ENCODE peak calls at places on chromosomes 11 and 22, in eight cellular contexts. One of them, this sample, is unnamed.

GRCh38 chr11:61173456-61173855 is 12.2 kb upstream of the VPS37C start:
- DNase-seq in activated T-cell treated with anti-CD3 and anti-CD28 coated beads for 4 hours: no peak
- DNase-seq in fibroblast of the aortic adventitia: peak
- DNase-seq in SJSA1: no peak
- DNase-seq in AG10803: peak
- DNase-seq in Panc1: no peak
- DNase-seq in mammary epithelial cell: peak
- DNase-seq in CD4-positive, alpha-beta T cell: no peak
- DNase-seq in this sample: no peak

GRCh38 chr11:68164437-68164836 is 43.2 kb upstream of the CHKA start:
- DNase-seq in activated T-cell treated with anti-CD3 and anti-CD28 coated beads for 4 hours: no peak
- DNase-seq in fibroblast of the aortic adventitia: peak
- DNase-seq in SJSA1: no peak
- DNase-seq in AG10803: peak
- DNase-seq in Panc1: no peak
- DNase-seq in mammary epithelial cell: peak
- DNase-seq in CD4-positive, alpha-beta T cell: no peak
- DNase-seq in this sample: no peak

GRCh38 chr11:123544631-123545375 is 109.6 kb downstream of the SCN3B start:
- DNase-seq in activated T-cell treated with anti-CD3 and anti-CD28 coated beads for 4 hours: no peak
- DNase-seq in fibroblast of the aortic adventitia: no peak
- DNase-seq in SJSA1: peak
- DNase-seq in AG10803: no peak
- DNase-seq in Panc1: no peak
- DNase-seq in mammary epithelial cell: no peak
- DNase-seq in CD4-positive, alpha-beta T cell: no peak
- DNase-seq in this sample: no peak

GRCh38 chr11:127789887-127790286 is 789.3 kb upstream of the KIRREL3 start:
- DNase-seq in activated T-cell treated with anti-CD3 and anti-CD28 coated beads for 4 hours: no peak
- DNase-seq in fibroblast of the aortic adventitia: no peak
- DNase-seq in SJSA1: no peak
- DNase-seq in AG10803: no peak
- DNase-seq in Panc1: no peak
- DNase-seq in mammary epithelial cell: peak
- DNase-seq in CD4-positive, alpha-beta T cell: no peak
- DNase-seq in this sample: no peak

GRCh38 chr22:29055192-29055830 is 6.3 kb downstream of the C22orf31 start:
- DNase-seq in activated T-cell treated with anti-CD3 and anti-CD28 coated beads for 4 hours: no peak
- DNase-seq in fibroblast of the aortic adventitia: no peak
- DNase-seq in SJSA1: no peak
- DNase-seq in AG10803: no peak
- DNase-seq in Panc1: no peak
- DNase-seq in mammary epithelial cell: no peak
- DNase-seq in CD4-positive, alpha-beta T cell: no peak
- DNase-seq in this sample: no peak

GRCh38 chr11:13259374-13259773 is 18.2 kb upstream of the BMAL1 start:
- DNase-seq in activated T-cell treated with anti-CD3 and anti-CD28 coated beads for 4 hours: no peak
- DNase-seq in fibroblast of the aortic adventitia: no peak
- DNase-seq in SJSA1: no peak
- DNase-seq in AG10803: no peak
- DNase-seq in Panc1: no peak
- DNase-seq in mammary epithelial cell: no peak
- DNase-seq in CD4-positive, alpha-beta T cell: no peak
- DNase-seq in this sample: no peak

GRCh38 chr22:43895986-43896645 is 4.3 kb upstream of the PNPLA5 start:
- DNase-seq in activated T-cell treated with anti-CD3 and anti-CD28 coated beads for 4 hours: no peak
- DNase-seq in fibroblast of the aortic adventitia: no peak
- DNase-seq in SJSA1: no peak
- DNase-seq in AG10803: no peak
- DNase-seq in Panc1: no peak
- DNase-seq in mammary epithelial cell: no peak
- DNase-seq in CD4-positive, alpha-beta T cell: no peak
- DNase-seq in this sample: no peak

GRCh38 chr11:110991621-110992355 is 253.7 kb upstream of the POU2AF2 start:
- DNase-seq in activated T-cell treated with anti-CD3 and anti-CD28 coated beads for 4 hours: no peak
- DNase-seq in fibroblast of the aortic adventitia: peak
- DNase-seq in SJSA1: no peak
- DNase-seq in AG10803: peak
- DNase-seq in Panc1: no peak
- DNase-seq in mammary epithelial cell: no peak
- DNase-seq in CD4-positive, alpha-beta T cell: no peak
- DNase-seq in this sample: no peak

GRCh38 chr11:2271327-2272240 is 1.2 kb upstream of the ASCL2 start:
- DNase-seq in activated T-cell treated with anti-CD3 and anti-CD28 coated beads for 4 hours: no peak
- DNase-seq in fibroblast of the aortic adventitia: no peak
- DNase-seq in SJSA1: no peak
- DNase-seq in AG10803: no peak
- DNase-seq in Panc1: no peak
- DNase-seq in mammary epithelial cell: no peak
- DNase-seq in CD4-positive, alpha-beta T cell: no peak
- DNase-seq in this sample: no peak